ENCODE peak calls at places on chromosomes 2 and 18, in five cellular contexts. V, K, B, X and F are unnamed samples. For H3K4me1, the result is how much of the 10 kb centered on the place peaks cover.

GRCh38 chr2:31081497-31081896 is 56.7 kb downstream of the GALNT14 start:
- DNase-seq in V (no peak), K (no peak), B (no peak), X (no peak), F (no peak)

GRCh38 chr2:28895189-28895893 is 874 bp downstream of the WDR43 start:
- DNase-seq in V (peak), K (peak), B (peak), X (no peak), F (peak)

GRCh38 chr2:150588210-150588870 is 100.9 kb upstream of the RND3 start:
- DNase-seq in V (no peak), K (no peak), B (no peak), X (no peak), F (peak)

GRCh38 chr2:9484533-9484932 is 10.2 kb downstream of the IAH1 start:
- DNase-seq in V (no peak), K (no peak), B (no peak), X (no peak), F (no peak)

GRCh38 chr18:25189391-25190185 is 162.4 kb downstream of the ZNF521 start:
- DNase-seq in V (no peak), K (no peak), B (no peak), X (no peak), F (no peak)

GRCh38 chr2:203484266-203485112 is 50.6 kb downstream of the RAPH1 start:
- DNase-seq in V (peak), K (peak), B (peak), X (no peak), F (peak)

GRCh38 chr2:204024503-204024902 is 87.9 kb downstream of the ICOS start:
- DNase-seq in V (peak), K (peak), B (peak), X (no peak), F (peak)

GRCh38 chr2:46877619-46878113 is 37.9 kb downstream of the MCFD2 start:
- DNase-seq in V (no peak), K (no peak), B (peak), X (no peak), F (no peak)

GRCh38 chr2:191384829-191385228 is 139.6 kb downstream of the MYO1B start:
- DNase-seq in V (no peak), K (no peak), B (no peak), X (no peak), F (no peak)

GRCh38 chr18:48819781-48820482 is 130.8 kb downstream of the SMAD7 start:
- DNase-seq in V (no peak), K (no peak), B (no peak), X (no peak), F (no peak)

GRCh38 chr2:37488911-37489310 is 144.5 kb downstream of the QPCT start:
- DNase-seq in V (peak), K (no peak), B (no peak), X (no peak), F (no peak)

GRCh38 chr2:137048455-137048854 is 283.1 kb downstream of the THSD7B start:
- DNase-seq in V (no peak), K (no peak), B (no peak), X (no peak), F (no peak)

GRCh38 chr2:47497843-47498460 is 95.0 kb downstream of the MSH2 start:
- DNase-seq in V (no peak), K (peak), B (no peak), X (no peak), F (no peak)

GRCh38 chr2:85976106-85976920 is 87.5 kb upstream of the ST3GAL5 start:
- DNase-seq in V (no peak), K (no peak), B (peak), X (no peak), F (no peak)

DNA sequence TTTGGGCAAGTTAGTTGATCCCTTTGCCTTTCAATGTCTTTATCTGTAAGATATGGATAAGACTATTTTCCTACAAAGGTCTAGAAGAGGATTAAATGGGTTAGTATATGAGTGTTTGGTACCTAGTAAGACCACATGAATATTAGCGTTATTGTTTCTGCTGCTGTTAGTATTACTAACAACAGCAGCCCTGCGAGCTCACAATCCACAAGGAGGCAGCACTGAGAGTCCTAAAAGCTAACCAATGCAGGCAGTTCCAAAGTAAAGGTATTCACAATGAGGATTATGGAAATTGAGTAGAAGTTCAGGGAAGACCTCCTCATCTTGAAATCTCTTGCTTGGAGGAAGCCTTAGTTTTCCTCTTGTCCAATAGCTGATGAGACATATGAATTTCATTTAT is 248.9 kb downstream of the TDRD15 start:
- DNase-seq in V (peak), K (peak), B (no peak), X (no peak), F (no peak)
- TF ChIP-seq CTCF in V (peak), K (peak), B (peak), X (no peak), F (peak)

DNA sequence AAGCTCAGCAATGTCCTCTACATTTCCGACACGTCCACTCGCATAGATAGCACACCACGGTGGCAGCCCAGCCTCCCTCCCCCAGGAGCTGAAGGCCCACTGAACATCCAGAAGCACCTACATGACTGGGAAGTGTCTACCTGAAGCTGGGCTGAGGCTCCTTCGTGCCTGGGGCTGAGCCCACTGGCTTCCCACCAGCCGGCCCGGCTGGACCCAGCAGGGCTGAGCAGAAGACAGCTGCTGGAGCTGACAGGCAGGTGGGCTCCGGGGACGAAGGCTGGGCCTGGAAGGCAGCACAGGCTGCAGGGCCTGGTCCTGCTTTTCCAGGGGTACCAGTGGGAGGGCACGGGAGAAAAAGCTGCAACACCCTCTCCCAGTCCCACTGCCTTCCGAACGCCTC is 13.5 kb downstream of the SDC1 start:
- DNase-seq in V (no peak), K (no peak), B (no peak), X (no peak), F (no peak)
- H3K4me1 ChIP-seq in V (under half), K (half or more), B (under half), X (under half), F (under half)

DNA sequence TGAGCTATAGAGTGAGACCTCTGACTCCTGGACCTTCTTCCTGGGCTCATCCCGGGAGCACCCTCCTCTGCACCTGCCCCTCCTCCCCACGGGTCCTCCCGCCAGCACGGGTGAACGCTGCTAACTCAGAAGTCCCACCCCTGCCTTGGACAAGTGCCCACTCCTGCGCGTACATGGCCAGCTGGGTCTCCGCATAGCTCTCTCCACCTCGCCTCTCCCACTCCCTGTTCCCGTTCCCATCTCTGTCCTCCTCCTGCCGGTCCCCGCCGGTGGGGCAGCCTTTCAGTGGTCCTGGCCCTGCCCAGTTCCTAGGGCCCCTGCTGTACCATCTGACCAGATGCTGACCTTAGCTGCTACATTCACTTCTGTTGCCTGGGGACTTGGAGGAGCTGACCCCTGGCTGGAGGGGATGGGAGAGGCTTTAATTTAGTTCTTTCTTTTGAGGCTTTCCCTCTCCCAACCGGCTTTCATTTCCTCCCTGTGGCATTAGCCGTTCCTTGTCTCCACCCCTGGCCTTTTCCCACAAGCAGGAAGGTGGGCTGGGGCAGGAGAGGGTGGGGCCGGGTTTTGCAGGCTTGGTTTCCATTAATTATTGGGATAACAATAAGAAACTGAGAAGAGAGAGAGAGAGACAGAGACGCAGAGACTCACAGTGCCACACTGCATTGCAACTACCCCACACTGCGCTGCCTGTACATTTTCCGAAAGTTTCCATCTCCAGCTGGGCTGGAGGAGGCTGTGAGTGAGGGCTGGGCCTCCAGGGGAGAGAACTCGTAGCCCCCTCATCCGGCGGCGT is 136.2 kb downstream of the SH3BP4 start:
- DNase-seq in V (no peak), K (no peak), B (no peak), X (peak), F (no peak)
- TF ChIP-seq CTCF in V (no peak), K (no peak), B (no peak), X (no peak), F (no peak)

GRCh38 chr2:220243571-220243970 is 616.1 kb downstream of the SLC4A3 start:
- DNase-seq in V (peak), K (no peak), B (no peak), X (no peak), F (no peak)
- H3K4me1 ChIP-seq in V (half or more), K (under half), B (under half), X (under half), F (under half)

DNA sequence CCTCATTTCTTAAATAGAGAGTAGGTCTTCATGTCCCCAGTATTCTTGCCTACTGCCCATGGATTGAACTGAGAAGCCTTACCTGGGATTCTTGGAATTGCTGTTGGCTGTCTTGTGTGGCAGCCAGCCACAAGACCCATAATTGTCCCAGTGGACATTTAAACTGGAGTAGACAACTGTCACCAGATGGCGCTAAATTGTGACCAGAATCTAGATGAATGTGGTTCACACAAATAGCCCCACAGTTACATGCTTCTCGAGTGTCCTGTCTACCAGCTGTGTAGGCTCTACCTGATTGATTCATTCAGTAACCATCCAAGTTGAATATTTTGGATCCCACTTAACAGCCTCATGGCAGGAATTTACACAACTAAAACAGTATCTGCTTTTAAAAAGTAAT is 73.2 kb downstream of the MAP4K4 start:
- DNase-seq in V (peak), K (peak), B (peak), X (no peak), F (no peak)
- TF ChIP-seq CTCF in V (peak), K (peak), B (peak), X (no peak), F (no peak)

GRCh38 chr2:236363878-236364277 is 99.7 kb upstream of the ASB18 start:
- DNase-seq in V (no peak), K (no peak), B (no peak), X (no peak), F (no peak)

GRCh38 chr2:236366049-236366387 is 101.8 kb upstream of the ASB18 start:
- DNase-seq in V (no peak), K (no peak), B (no peak), X (no peak), F (no peak)

GRCh38 chr2:236365258-236366048 is 101.2 kb upstream of the ASB18 start:
- DNase-seq in V (no peak), K (no peak), B (no peak), X (no peak), F (no peak)

GRCh38 chr2:236367791-236368289 is 103.6 kb upstream of the ASB18 start:
- DNase-seq in V (no peak), K (no peak), B (no peak), X (no peak), F (no peak)

DNA sequence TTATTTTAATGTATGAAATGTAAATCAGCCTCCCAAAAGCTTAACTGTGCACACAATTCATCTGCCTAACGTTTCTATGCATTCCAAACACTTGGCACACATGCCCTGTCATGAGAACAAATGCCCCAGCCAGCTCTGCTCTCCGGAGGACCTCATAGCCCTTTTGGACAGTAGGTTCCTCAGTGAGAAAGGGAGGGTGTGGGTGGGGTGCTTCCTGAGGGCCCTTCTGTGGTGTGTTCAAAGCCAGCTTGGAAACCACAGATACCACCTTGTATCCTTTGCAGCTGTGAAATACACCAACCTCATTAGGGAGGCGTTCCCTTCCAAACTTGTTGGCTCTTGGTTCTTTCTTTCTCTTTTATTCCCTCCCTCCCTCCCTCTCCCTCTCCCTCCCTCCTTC is 102.2 kb upstream of the ASB18 start:
- DNase-seq in V (no peak), K (peak), B (no peak), X (no peak), F (no peak)
- H3K4me1 ChIP-seq in V (under half), K (under half), B (under half), X (under half), F (under half)

DNA sequence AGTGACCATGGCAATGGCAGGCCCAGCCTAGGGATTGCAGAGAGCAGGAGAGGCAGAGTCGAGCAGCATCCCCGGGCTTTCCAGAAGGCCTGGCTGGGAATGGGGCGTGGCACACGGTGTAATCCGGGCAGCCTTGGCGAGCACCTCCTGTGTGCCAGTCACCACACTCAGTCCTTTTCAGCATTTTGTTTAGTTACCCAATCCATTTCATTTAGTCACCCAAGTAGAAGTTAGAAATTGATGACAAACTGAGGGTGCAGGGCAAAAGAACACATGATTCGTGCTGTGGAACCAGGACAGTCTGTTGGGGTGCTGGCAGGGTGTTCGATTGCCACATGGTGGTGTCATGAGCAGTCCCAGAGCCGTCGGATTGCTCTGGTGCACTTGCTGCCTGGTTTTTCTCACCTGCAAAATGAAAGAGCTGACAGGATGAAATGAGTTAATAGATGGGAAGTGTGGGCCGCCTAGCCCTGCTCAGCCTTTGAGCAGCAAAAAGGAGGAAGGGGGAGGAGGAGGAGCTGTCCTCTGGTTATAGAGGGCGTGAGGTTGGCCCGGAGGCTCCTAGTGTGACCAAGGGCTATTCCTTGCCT is 299.4 kb downstream of the AGAP1 start:
- DNase-seq in V (peak), K (peak), B (no peak), X (no peak), F (no peak)
- TF ChIP-seq CTCF in V (peak), K (no peak), B (peak), X (no peak), F (no peak)

GRCh38 chr2:119255760-119256573 is 32.3 kb downstream of the STEAP3 start:
- DNase-seq in V (peak), K (peak), B (no peak), X (no peak), F (no peak)
- H3K4me1 ChIP-seq in V (under half), K (half or more), B (under half), X (under half), F (under half)